ENCODE peak calls at places on chromosome 13, in eight cellular contexts. One of them, this sample, is unnamed.
A peak's percentile ranks its signal among the peaks of the same experiment; 100 is the strongest.

GRCh38 chr13:93859666-93860065 is 619.8 kb downstream of the DCT start:
- DNase-seq in stimulated activated CD8-positive, alpha-beta memory T cell treated with anti-CD3 and anti-CD28 coated beads, Interleukin-7, amount 100 ng/mL, for 24 hours: no peak
- DNase-seq in CD4-positive, alpha-beta T cell: no peak
- DNase-seq in PC-3: no peak
- DNase-seq in activated CD4-positive, alpha-beta T cell treated with anti-CD3 and anti-CD28 coated beads, Interleukin-2, amount 10 ng/mL, durations not matched to agents 7 days and 5 days: no peak
- DNase-seq in COR-L47: no peak
- DNase-seq in uterus: no peak
- DNase-seq in NCI-H345: no peak
- DNase-seq in this sample: no peak

GRCh38 chr13:33441015-33441414 is 155.5 kb upstream of the STARD13 start:
- DNase-seq in stimulated activated CD8-positive, alpha-beta memory T cell treated with anti-CD3 and anti-CD28 coated beads, Interleukin-7, amount 100 ng/mL, for 24 hours: no peak
- DNase-seq in CD4-positive, alpha-beta T cell: no peak
- DNase-seq in PC-3: peak; percentile 60
- DNase-seq in activated CD4-positive, alpha-beta T cell treated with anti-CD3 and anti-CD28 coated beads, Interleukin-2, amount 10 ng/mL, durations not matched to agents 7 days and 5 days: no peak
- DNase-seq in COR-L47: peak; percentile 6
- DNase-seq in uterus: no peak
- DNase-seq in NCI-H345: peak; percentile 3
- DNase-seq in this sample: no peak

GRCh38 chr13:99124695-99125334 is 75.8 kb upstream of the UBAC2 start:
- DNase-seq in stimulated activated CD8-positive, alpha-beta memory T cell treated with anti-CD3 and anti-CD28 coated beads, Interleukin-7, amount 100 ng/mL, for 24 hours: no peak
- DNase-seq in CD4-positive, alpha-beta T cell: no peak
- DNase-seq in PC-3: peak; percentile 67
- DNase-seq in activated CD4-positive, alpha-beta T cell treated with anti-CD3 and anti-CD28 coated beads, Interleukin-2, amount 10 ng/mL, durations not matched to agents 7 days and 5 days: no peak
- DNase-seq in COR-L47: no peak
- DNase-seq in uterus: no peak
- DNase-seq in NCI-H345: no peak
- DNase-seq in this sample: no peak

GRCh38 chr13:66657165-66657895 is 572.8 kb downstream of the PCDH9 start:
- DNase-seq in stimulated activated CD8-positive, alpha-beta memory T cell treated with anti-CD3 and anti-CD28 coated beads, Interleukin-7, amount 100 ng/mL, for 24 hours: no peak
- DNase-seq in CD4-positive, alpha-beta T cell: no peak
- DNase-seq in PC-3: peak; percentile 97
- DNase-seq in activated CD4-positive, alpha-beta T cell treated with anti-CD3 and anti-CD28 coated beads, Interleukin-2, amount 10 ng/mL, durations not matched to agents 7 days and 5 days: no peak
- DNase-seq in COR-L47: peak; percentile 99
- DNase-seq in uterus: peak; percentile 24
- DNase-seq in NCI-H345: peak; percentile 98
- DNase-seq in this sample: no peak

GRCh38 chr13:112987625-112988024 is 18.6 kb downstream of the MCF2L start:
- DNase-seq in stimulated activated CD8-positive, alpha-beta memory T cell treated with anti-CD3 and anti-CD28 coated beads, Interleukin-7, amount 100 ng/mL, for 24 hours: no peak
- DNase-seq in CD4-positive, alpha-beta T cell: no peak
- DNase-seq in PC-3: no peak
- DNase-seq in activated CD4-positive, alpha-beta T cell treated with anti-CD3 and anti-CD28 coated beads, Interleukin-2, amount 10 ng/mL, durations not matched to agents 7 days and 5 days: no peak
- DNase-seq in COR-L47: no peak
- DNase-seq in uterus: no peak
- DNase-seq in NCI-H345: no peak
- DNase-seq in this sample: no peak

GRCh38 chr13:113049521-113049941 is 56.1 kb upstream of the F7 start:
- DNase-seq in stimulated activated CD8-positive, alpha-beta memory T cell treated with anti-CD3 and anti-CD28 coated beads, Interleukin-7, amount 100 ng/mL, for 24 hours: no peak
- DNase-seq in CD4-positive, alpha-beta T cell: no peak
- DNase-seq in PC-3: no peak
- DNase-seq in activated CD4-positive, alpha-beta T cell treated with anti-CD3 and anti-CD28 coated beads, Interleukin-2, amount 10 ng/mL, durations not matched to agents 7 days and 5 days: no peak
- DNase-seq in COR-L47: no peak
- DNase-seq in uterus: no peak
- DNase-seq in NCI-H345: no peak
- DNase-seq in this sample: no peak

GRCh38 chr13:36918246-36919060 is 1.6 kb downstream of the SMAD9 start:
- DNase-seq in stimulated activated CD8-positive, alpha-beta memory T cell treated with anti-CD3 and anti-CD28 coated beads, Interleukin-7, amount 100 ng/mL, for 24 hours: no peak
- DNase-seq in CD4-positive, alpha-beta T cell: no peak
- DNase-seq in PC-3: no peak
- DNase-seq in activated CD4-positive, alpha-beta T cell treated with anti-CD3 and anti-CD28 coated beads, Interleukin-2, amount 10 ng/mL, durations not matched to agents 7 days and 5 days: no peak
- DNase-seq in COR-L47: peak; percentile 22
- DNase-seq in uterus: no peak
- DNase-seq in NCI-H345: peak; percentile 39
- DNase-seq in this sample: no peak

GRCh38 chr13:43005460-43006236 is 13.6 kb upstream of the EPSTI1 start:
- DNase-seq in stimulated activated CD8-positive, alpha-beta memory T cell treated with anti-CD3 and anti-CD28 coated beads, Interleukin-7, amount 100 ng/mL, for 24 hours: no peak
- DNase-seq in CD4-positive, alpha-beta T cell: no peak
- DNase-seq in PC-3: peak; percentile 61
- DNase-seq in activated CD4-positive, alpha-beta T cell treated with anti-CD3 and anti-CD28 coated beads, Interleukin-2, amount 10 ng/mL, durations not matched to agents 7 days and 5 days: no peak
- DNase-seq in COR-L47: no peak
- DNase-seq in uterus: no peak
- DNase-seq in NCI-H345: no peak
- DNase-seq in this sample: no peak

GRCh38 chr13:93614776-93615175 is 388.2 kb downstream of the GPC6 start:
- DNase-seq in stimulated activated CD8-positive, alpha-beta memory T cell treated with anti-CD3 and anti-CD28 coated beads, Interleukin-7, amount 100 ng/mL, for 24 hours: no peak
- DNase-seq in CD4-positive, alpha-beta T cell: no peak
- DNase-seq in PC-3: no peak
- DNase-seq in activated CD4-positive, alpha-beta T cell treated with anti-CD3 and anti-CD28 coated beads, Interleukin-2, amount 10 ng/mL, durations not matched to agents 7 days and 5 days: no peak
- DNase-seq in COR-L47: no peak
- DNase-seq in uterus: no peak
- DNase-seq in NCI-H345: no peak
- DNase-seq in this sample: no peak

GRCh38 chr13:57865600-57866294 is 234.2 kb downstream of the PCDH17 start:
- DNase-seq in stimulated activated CD8-positive, alpha-beta memory T cell treated with anti-CD3 and anti-CD28 coated beads, Interleukin-7, amount 100 ng/mL, for 24 hours: no peak
- DNase-seq in CD4-positive, alpha-beta T cell: no peak
- DNase-seq in PC-3: no peak
- DNase-seq in activated CD4-positive, alpha-beta T cell treated with anti-CD3 and anti-CD28 coated beads, Interleukin-2, amount 10 ng/mL, durations not matched to agents 7 days and 5 days: no peak
- DNase-seq in COR-L47: no peak
- DNase-seq in uterus: no peak
- DNase-seq in NCI-H345: no peak
- DNase-seq in this sample: no peak

GRCh38 chr13:94480672-94481145 is 1.2 kb upstream of the DCT start:
- DNase-seq in stimulated activated CD8-positive, alpha-beta memory T cell treated with anti-CD3 and anti-CD28 coated beads, Interleukin-7, amount 100 ng/mL, for 24 hours: no peak
- DNase-seq in CD4-positive, alpha-beta T cell: no peak
- DNase-seq in PC-3: no peak
- DNase-seq in activated CD4-positive, alpha-beta T cell treated with anti-CD3 and anti-CD28 coated beads, Interleukin-2, amount 10 ng/mL, durations not matched to agents 7 days and 5 days: no peak
- DNase-seq in COR-L47: no peak
- DNase-seq in uterus: no peak
- DNase-seq in NCI-H345: no peak
- DNase-seq in this sample: no peak

GRCh38 chr13:44703371-44703770 is 127.2 kb upstream of the TSC22D1 start:
- DNase-seq in stimulated activated CD8-positive, alpha-beta memory T cell treated with anti-CD3 and anti-CD28 coated beads, Interleukin-7, amount 100 ng/mL, for 24 hours: no peak
- DNase-seq in CD4-positive, alpha-beta T cell: no peak
- DNase-seq in PC-3: peak; percentile 38
- DNase-seq in activated CD4-positive, alpha-beta T cell treated with anti-CD3 and anti-CD28 coated beads, Interleukin-2, amount 10 ng/mL, durations not matched to agents 7 days and 5 days: no peak
- DNase-seq in COR-L47: no peak
- DNase-seq in uterus: no peak
- DNase-seq in NCI-H345: no peak
- DNase-seq in this sample: no peak

GRCh38 chr13:48242677-48243076 is 9.7 kb downstream of the ITM2B start:
- DNase-seq in stimulated activated CD8-positive, alpha-beta memory T cell treated with anti-CD3 and anti-CD28 coated beads, Interleukin-7, amount 100 ng/mL, for 24 hours: no peak
- DNase-seq in CD4-positive, alpha-beta T cell: no peak
- DNase-seq in PC-3: no peak
- DNase-seq in activated CD4-positive, alpha-beta T cell treated with anti-CD3 and anti-CD28 coated beads, Interleukin-2, amount 10 ng/mL, durations not matched to agents 7 days and 5 days: no peak
- DNase-seq in COR-L47: no peak
- DNase-seq in uterus: no peak
- DNase-seq in NCI-H345: no peak
- DNase-seq in this sample: no peak

GRCh38 chr13:113564331-113565023 is 20.1 kb upstream of the TFDP1 start:
- DNase-seq in stimulated activated CD8-positive, alpha-beta memory T cell treated with anti-CD3 and anti-CD28 coated beads, Interleukin-7, amount 100 ng/mL, for 24 hours: no peak
- DNase-seq in CD4-positive, alpha-beta T cell: no peak
- DNase-seq in PC-3: no peak
- DNase-seq in activated CD4-positive, alpha-beta T cell treated with anti-CD3 and anti-CD28 coated beads, Interleukin-2, amount 10 ng/mL, durations not matched to agents 7 days and 5 days: peak; percentile 4
- DNase-seq in COR-L47: no peak
- DNase-seq in uterus: no peak
- DNase-seq in NCI-H345: no peak
- DNase-seq in this sample: no peak

GRCh38 chr13:64684685-64685431 is 2545.3 kb downstream of the PCDH9 start:
- DNase-seq in stimulated activated CD8-positive, alpha-beta memory T cell treated with anti-CD3 and anti-CD28 coated beads, Interleukin-7, amount 100 ng/mL, for 24 hours: no peak
- DNase-seq in CD4-positive, alpha-beta T cell: no peak
- DNase-seq in PC-3: no peak
- DNase-seq in activated CD4-positive, alpha-beta T cell treated with anti-CD3 and anti-CD28 coated beads, Interleukin-2, amount 10 ng/mL, durations not matched to agents 7 days and 5 days: no peak
- DNase-seq in COR-L47: no peak
- DNase-seq in uterus: no peak
- DNase-seq in NCI-H345: no peak
- DNase-seq in this sample: no peak

GRCh38 chr13:100209857-100210580 is 121.1 kb downstream of the PCCA start:
- DNase-seq in stimulated activated CD8-positive, alpha-beta memory T cell treated with anti-CD3 and anti-CD28 coated beads, Interleukin-7, amount 100 ng/mL, for 24 hours: no peak
- DNase-seq in CD4-positive, alpha-beta T cell: no peak
- DNase-seq in PC-3: peak; percentile 67
- DNase-seq in activated CD4-positive, alpha-beta T cell treated with anti-CD3 and anti-CD28 coated beads, Interleukin-2, amount 10 ng/mL, durations not matched to agents 7 days and 5 days: no peak
- DNase-seq in COR-L47: no peak
- DNase-seq in uterus: no peak
- DNase-seq in NCI-H345: no peak
- DNase-seq in this sample: no peak

GRCh38 chr13:45269204-45269603 is 68.4 kb upstream of the KCTD4 start:
- DNase-seq in stimulated activated CD8-positive, alpha-beta memory T cell treated with anti-CD3 and anti-CD28 coated beads, Interleukin-7, amount 100 ng/mL, for 24 hours: no peak
- DNase-seq in CD4-positive, alpha-beta T cell: no peak
- DNase-seq in PC-3: peak; percentile 44
- DNase-seq in activated CD4-positive, alpha-beta T cell treated with anti-CD3 and anti-CD28 coated beads, Interleukin-2, amount 10 ng/mL, durations not matched to agents 7 days and 5 days: no peak
- DNase-seq in COR-L47: no peak
- DNase-seq in uterus: no peak
- DNase-seq in NCI-H345: no peak
- DNase-seq in this sample: no peak

This sample was measured in effector CD8-positive, alpha-beta T cell.